ENCODE peak calls at places on chromosome 1, in seven cellular contexts. Q, D, H, V, M, G and Y are unnamed samples.

GRCh38 chr1:185834371-185834900 is 100.2 kb downstream of the HMCN1 start:
- DNase-seq in Q (no peak), D (no peak), H (no peak), V (no peak), M (no peak), G (no peak), Y (no peak)

GRCh38 chr1:85361106-85361505 is 84.7 kb upstream of the BCL10 start:
- DNase-seq in Q (no peak), D (no peak), H (no peak), V (no peak), M (no peak), G (no peak), Y (no peak)

GRCh38 chr1:227948493-227949260 is 945 bp upstream of the WNT9A start:
- DNase-seq in Q (no peak), D (no peak), H (no peak), V (peak), M (no peak), G (no peak), Y (no peak)

GRCh38 chr1:241598234-241598633 is 41.9 kb downstream of the CHML start:
- DNase-seq in Q (no peak), D (no peak), H (no peak), V (no peak), M (no peak), G (no peak), Y (no peak)

GRCh38 chr1:161915051-161915503 is 108.6 kb downstream of the OLFML2B start:
- DNase-seq in Q (no peak), D (no peak), H (no peak), V (no peak), M (peak), G (peak), Y (no peak)

GRCh38 chr1:42990757-42991346 is 32.2 kb upstream of the SLC2A1 start:
- DNase-seq in Q (no peak), D (no peak), H (no peak), V (no peak), M (no peak), G (no peak), Y (no peak)

GRCh38 chr1:220370041-220370700 is 97.9 kb upstream of the RAB3GAP2 start:
- DNase-seq in Q (no peak), D (no peak), H (no peak), V (no peak), M (no peak), G (no peak), Y (no peak)

GRCh38 chr1:109133815-109134214 is 19.9 kb downstream of the ELAPOR1 start:
- DNase-seq in Q (peak), D (no peak), H (peak), V (no peak), M (no peak), G (no peak), Y (no peak)

GRCh38 chr1:229254910-229255541 is 15.9 kb upstream of the RAB4A start:
- DNase-seq in Q (peak), D (peak), H (no peak), V (no peak), M (no peak), G (no peak), Y (no peak)